ENCODE peak calls at places on chromosomes 6 and 20, in seven cellular contexts. W is astrocyte of the hippocampus, Z is left cardiac atrium, Q is amniotic stem cell, U is neural progenitor cell, G is body of pancreas, L is fibroblast of lung. C is an unnamed sample.

GRCh38 chr20:25623225-25623735 is 534 bp downstream of the NANP start:
- DNase-seq in W (peak), Z (peak), Q (no peak), U (peak), G (peak), L (no peak), C (peak)

GRCh38 chr20:24651171-24651972 is 181.9 kb downstream of the SYNDIG1 start:
- DNase-seq in W (peak), Z (no peak), Q (peak), U (no peak), G (no peak), L (peak), C (peak)

GRCh38 chr20:60237981-60238380 is 279.8 kb downstream of the CDH26 start:
- DNase-seq in W (no peak), Z (no peak), Q (no peak), U (no peak), G (no peak), L (no peak), C (no peak)

GRCh38 chr20:4056880-4057279 is 41.5 kb upstream of the RNF24 start:
- DNase-seq in W (no peak), Z (no peak), Q (no peak), U (no peak), G (no peak), L (no peak), C (no peak)

GRCh38 chr20:25148181-25148981 is 47.1 kb upstream of the ENTPD6 start:
- DNase-seq in W (peak), Z (peak), Q (no peak), U (peak), G (peak), L (peak), C (no peak)

GRCh38 chr20:62979876-62980373 is 26.8 kb downstream of the BHLHE23 start:
- DNase-seq in W (no peak), Z (no peak), Q (no peak), U (peak), G (no peak), L (no peak), C (no peak)

GRCh38 chr20:47318596-47319516 is 37.6 kb downstream of the ZMYND8 start:
- DNase-seq in W (peak), Z (peak), Q (peak), U (peak), G (peak), L (peak), C (no peak)

GRCh38 chr6:20509211-20509610 is 25.0 kb upstream of the CDKAL1 start:
- DNase-seq in W (no peak), Z (no peak), Q (no peak), U (peak), G (no peak), L (no peak), C (no peak)

GRCh38 chr20:45173531-45173930 is 1.2 kb upstream of the PI3 start:
- DNase-seq in W (no peak), Z (no peak), Q (no peak), U (no peak), G (no peak), L (no peak), C (no peak)

GRCh38 chr20:37323985-37324384 is 22.0 kb upstream of the SRC start:
- DNase-seq in W (peak), Z (no peak), Q (peak), U (no peak), G (no peak), L (peak), C (peak)

GRCh38 chr20:53737404-53738038 is 143.9 kb upstream of the ZNF217 start:
- DNase-seq in W (peak), Z (no peak), Q (no peak), U (no peak), G (no peak), L (no peak), C (no peak)